ENCODE peak calls at places on chromosomes 12 and 14, in nine cellular contexts. One of them, this sample, is unnamed.

GRCh38 chr12:107320929-107321618 is 227.7 kb upstream of the CRY1 start:
- DNase-seq in fibroblast of mammary gland: no peak
- DNase-seq in body of pancreas: no peak
- DNase-seq in SK-N-SH: peak; percentile 57
- DNase-seq in colonic mucosa: no peak
- DNase-seq in cardiac fibroblast: peak; percentile 36
- DNase-seq in HFF-Myc: no peak
- DNase-seq in lung: no peak
- DNase-seq in spleen: peak; percentile 80
- DNase-seq in this sample: no peak

GRCh38 chr12:101925935-101926334 is 48.6 kb downstream of the DRAM1 start:
- DNase-seq in fibroblast of mammary gland: no peak
- DNase-seq in body of pancreas: no peak
- DNase-seq in SK-N-SH: no peak
- DNase-seq in colonic mucosa: no peak
- DNase-seq in cardiac fibroblast: no peak
- DNase-seq in HFF-Myc: no peak
- DNase-seq in lung: no peak
- DNase-seq in spleen: peak; percentile 82
- DNase-seq in this sample: no peak

GRCh38 chr14:65933400-65934068 is 521.0 kb downstream of the FUT8 start:
- DNase-seq in fibroblast of mammary gland: no peak
- DNase-seq in body of pancreas: no peak
- DNase-seq in SK-N-SH: no peak
- DNase-seq in colonic mucosa: no peak
- DNase-seq in cardiac fibroblast: no peak
- DNase-seq in HFF-Myc: no peak
- DNase-seq in lung: no peak
- DNase-seq in spleen: no peak
- DNase-seq in this sample: no peak

GRCh38 chr14:89750909-89751502 is 203.5 kb downstream of the EFCAB11 start:
- DNase-seq in fibroblast of mammary gland: no peak
- DNase-seq in body of pancreas: no peak
- DNase-seq in SK-N-SH: no peak
- DNase-seq in colonic mucosa: no peak
- DNase-seq in cardiac fibroblast: no peak
- DNase-seq in HFF-Myc: no peak
- DNase-seq in lung: no peak
- DNase-seq in spleen: no peak
- DNase-seq in this sample: no peak

GRCh38 chr12:128789356-128789929 is 34.3 kb downstream of the SLC15A4 start:
- DNase-seq in fibroblast of mammary gland: no peak
- DNase-seq in body of pancreas: no peak
- DNase-seq in SK-N-SH: no peak
- DNase-seq in colonic mucosa: no peak
- DNase-seq in cardiac fibroblast: no peak
- DNase-seq in HFF-Myc: no peak
- DNase-seq in lung: no peak
- DNase-seq in spleen: no peak
- DNase-seq in this sample: no peak

GRCh38 chr12:7190268-7191055 is 976 bp downstream of the PEX5 start:
- DNase-seq in fibroblast of mammary gland: peak; percentile 28
- DNase-seq in body of pancreas: peak; percentile 41
- DNase-seq in SK-N-SH: no peak
- DNase-seq in colonic mucosa: peak; percentile 30
- DNase-seq in cardiac fibroblast: peak; percentile 35
- DNase-seq in HFF-Myc: no peak
- DNase-seq in lung: no peak
- DNase-seq in spleen: peak; percentile 86
- DNase-seq in this sample: no peak

GRCh38 chr14:33039321-33039720 is 100.6 kb downstream of the NPAS3 start:
- DNase-seq in fibroblast of mammary gland: no peak
- DNase-seq in body of pancreas: no peak
- DNase-seq in SK-N-SH: no peak
- DNase-seq in colonic mucosa: no peak
- DNase-seq in cardiac fibroblast: no peak
- DNase-seq in HFF-Myc: no peak
- DNase-seq in lung: no peak
- DNase-seq in spleen: no peak
- DNase-seq in this sample: no peak

GRCh38 chr12:50282581-50283229 is 615 bp downstream of the LIMA1 start:
- DNase-seq in fibroblast of mammary gland: peak; percentile 39
- DNase-seq in body of pancreas: peak; percentile 29
- DNase-seq in SK-N-SH: no peak
- DNase-seq in colonic mucosa: peak; percentile 45
- DNase-seq in cardiac fibroblast: peak; percentile 54
- DNase-seq in HFF-Myc: no peak
- DNase-seq in lung: no peak
- DNase-seq in spleen: no peak
- DNase-seq in this sample: no peak

GRCh38 chr14:61145258-61145902 is 135.8 kb downstream of the TMEM30B start:
- DNase-seq in fibroblast of mammary gland: peak; percentile 99
- DNase-seq in body of pancreas: no peak
- DNase-seq in SK-N-SH: peak; percentile 53
- DNase-seq in colonic mucosa: no peak
- DNase-seq in cardiac fibroblast: peak; percentile 89
- DNase-seq in HFF-Myc: peak; percentile 96
- DNase-seq in lung: peak; percentile 28
- DNase-seq in spleen: no peak
- DNase-seq in this sample: no peak

GRCh38 chr12:93749515-93749914 is 72.3 kb downstream of the CRADD start:
- DNase-seq in fibroblast of mammary gland: no peak
- DNase-seq in body of pancreas: no peak
- DNase-seq in SK-N-SH: no peak
- DNase-seq in colonic mucosa: no peak
- DNase-seq in cardiac fibroblast: no peak
- DNase-seq in HFF-Myc: no peak
- DNase-seq in lung: no peak
- DNase-seq in spleen: no peak
- DNase-seq in this sample: no peak

GRCh38 chr14:88229428-88229827 is 93.6 kb downstream of the KCNK10 start:
- DNase-seq in fibroblast of mammary gland: peak; percentile 0
- DNase-seq in body of pancreas: no peak
- DNase-seq in SK-N-SH: no peak
- DNase-seq in colonic mucosa: no peak
- DNase-seq in cardiac fibroblast: no peak
- DNase-seq in HFF-Myc: no peak
- DNase-seq in lung: no peak
- DNase-seq in spleen: no peak
- DNase-seq in this sample: no peak

GRCh38 chr14:89428556-89429196 is 11.6 kb upstream of the FOXN3 start:
- DNase-seq in fibroblast of mammary gland: no peak
- DNase-seq in body of pancreas: no peak
- DNase-seq in SK-N-SH: no peak
- DNase-seq in colonic mucosa: no peak
- DNase-seq in cardiac fibroblast: peak; percentile 27
- DNase-seq in HFF-Myc: no peak
- DNase-seq in lung: no peak
- DNase-seq in spleen: peak; percentile 79
- DNase-seq in this sample: no peak

GRCh38 chr12:131929530-131930456 is 717 bp downstream of the PUS1 start:
- DNase-seq in fibroblast of mammary gland: no peak
- DNase-seq in body of pancreas: no peak
- DNase-seq in SK-N-SH: peak; percentile 73
- DNase-seq in colonic mucosa: peak; percentile 44
- DNase-seq in cardiac fibroblast: peak; percentile 21
- DNase-seq in HFF-Myc: no peak
- DNase-seq in lung: no peak
- DNase-seq in spleen: peak; percentile 90
- DNase-seq in this sample: no peak

GRCh38 chr14:33962016-33962415 is 11.1 kb upstream of the EGLN3 start:
- DNase-seq in fibroblast of mammary gland: no peak
- DNase-seq in body of pancreas: no peak
- DNase-seq in SK-N-SH: no peak
- DNase-seq in colonic mucosa: no peak
- DNase-seq in cardiac fibroblast: no peak
- DNase-seq in HFF-Myc: no peak
- DNase-seq in lung: no peak
- DNase-seq in spleen: no peak
- DNase-seq in this sample: no peak

GRCh38 chr12:109821968-109822367 is 11.2 kb downstream of the TRPV4 start:
- DNase-seq in fibroblast of mammary gland: no peak
- DNase-seq in body of pancreas: no peak
- DNase-seq in SK-N-SH: no peak
- DNase-seq in colonic mucosa: no peak
- DNase-seq in cardiac fibroblast: no peak
- DNase-seq in HFF-Myc: no peak
- DNase-seq in lung: no peak
- DNase-seq in spleen: no peak
- DNase-seq in this sample: no peak

DNA sequence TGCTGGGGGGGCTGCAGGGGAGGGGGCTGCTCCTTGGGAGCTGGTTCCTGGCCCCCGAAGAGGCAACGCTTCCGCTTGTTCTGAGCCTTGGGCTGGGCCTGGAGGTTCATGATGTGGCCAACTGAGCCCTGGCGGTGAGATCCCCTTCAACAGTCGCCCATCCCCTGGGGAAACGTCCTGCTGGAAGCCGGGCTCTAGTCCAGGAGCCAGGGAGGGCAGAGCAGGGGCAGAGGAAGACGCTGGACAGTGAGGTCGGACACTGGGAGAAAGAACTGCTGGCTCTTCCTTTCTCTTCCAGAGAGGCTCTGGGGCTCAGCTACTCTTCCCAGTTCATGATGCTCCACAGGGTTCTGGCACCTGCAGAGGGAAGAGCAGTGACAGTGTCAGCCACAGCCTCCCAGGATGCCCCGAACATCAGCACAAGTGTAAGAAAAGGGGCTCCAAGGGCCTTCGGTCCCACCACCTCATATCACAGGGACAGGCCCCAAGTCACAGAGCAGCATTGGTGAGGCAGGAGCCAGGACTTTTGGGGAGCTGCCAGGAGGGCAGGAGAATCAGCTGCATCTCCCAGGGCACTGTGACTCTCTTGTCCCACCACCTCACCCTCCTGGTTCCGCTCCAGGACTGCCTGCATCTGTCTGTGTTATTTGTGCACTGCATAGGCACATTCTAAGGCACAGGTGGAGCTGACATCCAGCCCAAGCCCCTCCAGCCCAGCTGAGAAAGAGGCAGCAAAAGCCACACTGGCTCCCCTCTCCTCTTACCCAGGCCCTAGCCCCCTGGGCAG is 25.9 kb upstream of the PNMA1 start:
- DNase-seq in fibroblast of mammary gland: no peak
- DNase-seq in body of pancreas: no peak
- DNase-seq in SK-N-SH: no peak
- DNase-seq in colonic mucosa: peak; percentile 44
- DNase-seq in cardiac fibroblast: no peak
- DNase-seq in HFF-Myc: no peak
- DNase-seq in lung: no peak
- DNase-seq in spleen: peak; percentile 70
- DNase-seq in this sample: no peak
- H3K4me3 ChIP-seq in fibroblast of mammary gland: no peak overlapping the region
- H3K4me3 ChIP-seq in body of pancreas: no peak overlapping the region
- H3K4me3 ChIP-seq in SK-N-SH: no peak overlapping the region
- H3K4me3 ChIP-seq in colonic mucosa: no peak overlapping the region
- H3K4me3 ChIP-seq in cardiac fibroblast: no peak overlapping the region
- H3K4me3 ChIP-seq in HFF-Myc: no peak overlapping the region
- H3K4me3 ChIP-seq in lung: no peak overlapping the region
- H3K4me3 ChIP-seq in spleen: no peak overlapping the region
- H3K4me3 ChIP-seq in this sample: no peak overlapping the region

GRCh38 chr12:30754383-30754749 is 385 bp downstream of the CAPRIN2 start:
- DNase-seq in fibroblast of mammary gland: no peak
- DNase-seq in body of pancreas: no peak
- DNase-seq in SK-N-SH: no peak
- DNase-seq in colonic mucosa: no peak
- DNase-seq in cardiac fibroblast: no peak
- DNase-seq in HFF-Myc: no peak
- DNase-seq in lung: no peak
- DNase-seq in spleen: no peak
- DNase-seq in this sample: no peak

GRCh38 chr12:30754750-30755394 is at the start of gene CAPRIN2:
- DNase-seq in fibroblast of mammary gland: peak; percentile 89
- DNase-seq in body of pancreas: peak; percentile 96
- DNase-seq in SK-N-SH: peak; percentile 95
- DNase-seq in colonic mucosa: peak; percentile 96
- DNase-seq in cardiac fibroblast: peak; percentile 95
- DNase-seq in HFF-Myc: peak; percentile 46
- DNase-seq in lung: peak; percentile 96
- DNase-seq in spleen: peak; percentile 100
- DNase-seq in this sample: peak; percentile 77

GRCh38 chr12:30752255-30752654 is 2.5 kb downstream of the CAPRIN2 start:
- DNase-seq in fibroblast of mammary gland: no peak
- DNase-seq in body of pancreas: no peak
- DNase-seq in SK-N-SH: no peak
- DNase-seq in colonic mucosa: no peak
- DNase-seq in cardiac fibroblast: no peak
- DNase-seq in HFF-Myc: no peak
- DNase-seq in lung: no peak
- DNase-seq in spleen: no peak
- DNase-seq in this sample: no peak

GRCh38 chr12:30753761-30754382 is 879 bp downstream of the CAPRIN2 start:
- DNase-seq in fibroblast of mammary gland: peak; percentile 51
- DNase-seq in body of pancreas: no peak
- DNase-seq in SK-N-SH: peak; percentile 20
- DNase-seq in colonic mucosa: no peak
- DNase-seq in cardiac fibroblast: peak; percentile 49
- DNase-seq in HFF-Myc: no peak
- DNase-seq in lung: no peak
- DNase-seq in spleen: no peak
- DNase-seq in this sample: no peak

GRCh38 chr12:30753233-30753632 is 1.5 kb downstream of the CAPRIN2 start:
- DNase-seq in fibroblast of mammary gland: peak; percentile 54
- DNase-seq in body of pancreas: no peak
- DNase-seq in SK-N-SH: peak; percentile 64
- DNase-seq in colonic mucosa: no peak
- DNase-seq in cardiac fibroblast: peak; percentile 59
- DNase-seq in HFF-Myc: no peak
- DNase-seq in lung: no peak
- DNase-seq in spleen: no peak
- DNase-seq in this sample: no peak
- TF ChIP-seq CTCF in fibroblast of mammary gland: peak; percentile 60
- TF ChIP-seq CTCF in body of pancreas: no peak
- TF ChIP-seq CTCF in SK-N-SH: peak; percentile 69
- TF ChIP-seq CTCF in colonic mucosa: no peak
- TF ChIP-seq CTCF in cardiac fibroblast: peak; percentile 67
- TF ChIP-seq CTCF in HFF-Myc: peak; percentile 58
- TF ChIP-seq CTCF in lung: no peak
- TF ChIP-seq CTCF in spleen: no peak
- TF ChIP-seq CTCF in this sample: peak; percentile 52

DNA sequence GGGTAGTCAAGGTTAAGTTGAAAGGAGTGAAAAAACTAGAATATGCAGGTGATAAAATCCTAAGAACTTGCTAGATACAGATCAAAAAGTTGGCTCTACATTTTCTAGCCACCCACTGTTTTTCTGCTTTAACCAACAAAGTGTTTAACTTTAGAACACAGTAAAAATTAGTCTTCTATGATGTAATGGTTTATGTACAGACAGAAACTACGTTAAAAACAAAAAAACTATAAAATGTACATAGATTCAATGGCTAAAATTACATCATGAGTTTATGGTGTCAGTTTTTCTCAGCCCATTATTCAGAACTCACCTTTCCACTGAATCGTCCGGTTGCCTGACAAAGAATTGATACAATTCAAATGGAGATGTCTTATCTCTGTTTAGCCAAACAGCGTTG is 2.1 kb downstream of the YARS2 start:
- DNase-seq in fibroblast of mammary gland: no peak
- DNase-seq in body of pancreas: no peak
- DNase-seq in SK-N-SH: no peak
- DNase-seq in colonic mucosa: no peak
- DNase-seq in cardiac fibroblast: no peak
- DNase-seq in HFF-Myc: no peak
- DNase-seq in lung: no peak
- DNase-seq in spleen: no peak
- DNase-seq in this sample: no peak
- H3K4me3 ChIP-seq in fibroblast of mammary gland: peak overlapping the region; percentile 98
- H3K4me3 ChIP-seq in body of pancreas: no peak overlapping the region
- H3K4me3 ChIP-seq in SK-N-SH: peak overlapping the region; percentile 87
- H3K4me3 ChIP-seq in colonic mucosa: no peak overlapping the region
- H3K4me3 ChIP-seq in cardiac fibroblast: peak overlapping the region; percentile 98
- H3K4me3 ChIP-seq in HFF-Myc: peak overlapping the region; percentile 100
- H3K4me3 ChIP-seq in lung: no peak overlapping the region
- H3K4me3 ChIP-seq in spleen: no peak overlapping the region
- H3K4me3 ChIP-seq in this sample: no peak overlapping the region

GRCh38 chr14:77409131-77409533 is 14.2 kb downstream of the NOXRED1 start:
- DNase-seq in fibroblast of mammary gland: peak; percentile 10
- DNase-seq in body of pancreas: no peak
- DNase-seq in SK-N-SH: no peak
- DNase-seq in colonic mucosa: no peak
- DNase-seq in cardiac fibroblast: peak; percentile 16
- DNase-seq in HFF-Myc: no peak
- DNase-seq in lung: no peak
- DNase-seq in spleen: no peak
- DNase-seq in this sample: no peak
- TF ChIP-seq CTCF in fibroblast of mammary gland: peak; percentile 25
- TF ChIP-seq CTCF in body of pancreas: no peak
- TF ChIP-seq CTCF in SK-N-SH: no peak
- TF ChIP-seq CTCF in colonic mucosa: no peak
- TF ChIP-seq CTCF in cardiac fibroblast: peak; percentile 20
- TF ChIP-seq CTCF in HFF-Myc: no peak
- TF ChIP-seq CTCF in lung: no peak
- TF ChIP-seq CTCF in spleen: no peak
- TF ChIP-seq CTCF in this sample: no peak

This sample was measured in kidney epithelial cell.